ENCODE peak calls at places on chromosomes 2 and 18, in six cellular contexts. One of them, this sample, is unnamed. For H3K4me1 and H3K9me3, the result is how much of the 10 kb centered on the place peaks cover.

GRCh38 chr2:74111380-74111779 is 36.3 kb downstream of the BOLA3 start:
- DNase-seq in colonic mucosa: no peak
- DNase-seq in HCT116: no peak
- DNase-seq in neural progenitor cell: no peak
- DNase-seq in endodermal cell: no peak
- DNase-seq in PC-3: no peak
- DNase-seq in this sample: no peak

GRCh38 chr2:179825494-179825893 is 35.9 kb downstream of the ZNF385B start:
- DNase-seq in colonic mucosa: no peak
- DNase-seq in HCT116: no peak
- DNase-seq in neural progenitor cell: peak
- DNase-seq in endodermal cell: no peak
- DNase-seq in PC-3: no peak
- DNase-seq in this sample: no peak

GRCh38 chr2:45212953-45213635 is 203.8 kb upstream of the SIX2 start:
- DNase-seq in colonic mucosa: no peak
- DNase-seq in HCT116: no peak
- DNase-seq in neural progenitor cell: no peak
- DNase-seq in endodermal cell: no peak
- DNase-seq in PC-3: no peak
- DNase-seq in this sample: no peak

GRCh38 chr18:58528011-58528367 is 100.9 kb downstream of the ALPK2 start:
- DNase-seq in colonic mucosa: no peak
- DNase-seq in HCT116: no peak
- DNase-seq in neural progenitor cell: no peak
- DNase-seq in endodermal cell: no peak
- DNase-seq in PC-3: no peak
- DNase-seq in this sample: no peak

GRCh38 chr2:191635333-191636234 is 42.4 kb upstream of the NABP1 start:
- DNase-seq in colonic mucosa: no peak
- DNase-seq in HCT116: peak
- DNase-seq in neural progenitor cell: no peak
- DNase-seq in endodermal cell: no peak
- DNase-seq in PC-3: peak
- DNase-seq in this sample: peak

GRCh38 chr2:36459725-36460137 is 104.2 kb downstream of the CRIM1 start:
- DNase-seq in colonic mucosa: peak
- DNase-seq in HCT116: peak
- DNase-seq in neural progenitor cell: peak
- DNase-seq in endodermal cell: peak
- DNase-seq in PC-3: peak
- DNase-seq in this sample: peak

GRCh38 chr18:63378919-63379638 is 12.1 kb upstream of the KDSR start:
- DNase-seq in colonic mucosa: no peak
- DNase-seq in HCT116: no peak
- DNase-seq in neural progenitor cell: no peak
- DNase-seq in endodermal cell: no peak
- DNase-seq in PC-3: no peak
- DNase-seq in this sample: peak

GRCh38 chr2:72533767-72534166 is 292.1 kb downstream of the EXOC6B start:
- DNase-seq in colonic mucosa: no peak
- DNase-seq in HCT116: peak
- DNase-seq in neural progenitor cell: no peak
- DNase-seq in endodermal cell: no peak
- DNase-seq in PC-3: peak
- DNase-seq in this sample: peak

DNA sequence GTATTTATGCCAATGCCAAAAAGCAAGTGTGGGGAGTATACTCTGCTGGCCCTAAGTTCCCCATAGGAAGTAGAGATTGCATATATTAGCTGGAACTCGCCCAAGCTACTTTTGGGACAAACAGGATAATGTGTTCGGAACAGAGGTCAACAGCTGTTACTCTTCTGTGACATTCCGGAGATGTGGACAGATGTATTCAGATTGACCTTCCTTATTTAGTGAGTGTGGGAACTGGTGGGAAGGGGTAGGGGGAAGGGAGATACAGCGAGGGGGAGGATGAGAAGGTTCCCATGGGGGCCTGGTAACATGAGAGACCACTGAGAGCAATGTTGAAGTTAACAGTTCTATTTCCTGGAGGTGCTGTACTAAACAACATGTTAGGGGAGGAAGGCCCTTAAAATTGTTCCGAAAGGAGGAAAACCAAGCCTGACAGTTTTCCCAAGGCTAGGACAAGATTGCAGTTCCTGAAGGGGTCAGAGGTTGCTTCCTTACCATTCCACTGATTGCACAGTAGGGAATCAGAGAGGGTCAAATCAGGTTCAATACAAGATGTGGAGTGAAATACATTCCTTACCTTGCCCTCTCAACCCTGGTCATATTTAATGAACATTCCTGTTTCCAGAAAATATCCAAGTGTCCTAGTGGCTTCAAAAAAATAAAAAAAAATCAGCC is 14.3 kb upstream of the CD28 start:
- DNase-seq in colonic mucosa: no peak
- DNase-seq in HCT116: no peak
- DNase-seq in neural progenitor cell: no peak
- DNase-seq in endodermal cell: no peak
- DNase-seq in PC-3: no peak
- DNase-seq in this sample: no peak
- H3K4me1 ChIP-seq in colonic mucosa: under half
- H3K4me1 ChIP-seq in HCT116: under half
- H3K4me1 ChIP-seq in neural progenitor cell: under half
- H3K4me1 ChIP-seq in endodermal cell: under half
- H3K4me1 ChIP-seq in PC-3: under half
- H3K4me1 ChIP-seq in this sample: under half

GRCh38 chr2:170924969-170925368 is 4.1 kb upstream of the GORASP2 start:
- DNase-seq in colonic mucosa: no peak
- DNase-seq in HCT116: no peak
- DNase-seq in neural progenitor cell: no peak
- DNase-seq in endodermal cell: no peak
- DNase-seq in PC-3: no peak
- DNase-seq in this sample: no peak
- H3K9me3 ChIP-seq in colonic mucosa: under half
- H3K9me3 ChIP-seq in HCT116: under half
- H3K9me3 ChIP-seq in neural progenitor cell: under half
- H3K9me3 ChIP-seq in endodermal cell: under half
- H3K9me3 ChIP-seq in PC-3: under half
- H3K9me3 ChIP-seq in this sample: under half

DNA sequence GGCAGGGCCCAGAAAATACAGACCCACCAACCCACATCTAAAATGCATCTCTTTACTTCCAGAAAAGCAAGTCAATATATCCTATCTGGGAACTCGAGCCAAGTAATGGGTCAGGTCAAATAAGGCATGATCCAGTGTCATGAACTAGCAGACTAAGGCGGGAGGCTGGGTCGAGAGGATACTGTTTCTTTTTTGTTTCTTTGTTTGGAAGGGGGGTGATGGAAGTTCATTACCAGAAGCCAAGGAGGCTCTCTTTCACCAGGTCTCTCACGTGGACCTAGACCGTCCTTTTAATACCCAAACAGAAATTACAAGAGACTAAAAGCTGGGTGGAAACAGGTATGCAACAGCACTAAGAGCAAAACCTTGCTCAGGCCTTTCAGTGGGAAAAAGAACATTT is 108.3 kb downstream of the HDAC4 start:
- DNase-seq in colonic mucosa: no peak
- DNase-seq in HCT116: no peak
- DNase-seq in neural progenitor cell: no peak
- DNase-seq in endodermal cell: no peak
- DNase-seq in PC-3: no peak
- DNase-seq in this sample: no peak
- H3K9ac ChIP-seq in colonic mucosa: no peak
- H3K9ac ChIP-seq in HCT116: no peak
- H3K9ac ChIP-seq in neural progenitor cell: peak
- H3K9ac ChIP-seq in endodermal cell: peak
- H3K9ac ChIP-seq in PC-3: no peak
- H3K9ac ChIP-seq in this sample: no peak

GRCh38 chr2:181782630-181783029 is 102.3 kb upstream of the NEUROD1 start:
- DNase-seq in colonic mucosa: no peak
- DNase-seq in HCT116: no peak
- DNase-seq in neural progenitor cell: no peak
- DNase-seq in endodermal cell: no peak
- DNase-seq in PC-3: no peak
- DNase-seq in this sample: no peak

GRCh38 chr2:181787310-181788048 is 104.1 kb upstream of the ITPRID2 start:
- DNase-seq in colonic mucosa: no peak
- DNase-seq in HCT116: no peak
- DNase-seq in neural progenitor cell: no peak
- DNase-seq in endodermal cell: no peak
- DNase-seq in PC-3: no peak
- DNase-seq in this sample: no peak

GRCh38 chr2:181786371-181787228 is 104.9 kb upstream of the ITPRID2 start:
- DNase-seq in colonic mucosa: no peak
- DNase-seq in HCT116: no peak
- DNase-seq in neural progenitor cell: no peak
- DNase-seq in endodermal cell: no peak
- DNase-seq in PC-3: no peak
- DNase-seq in this sample: no peak

GRCh38 chr2:181784556-181784955 is 104.2 kb upstream of the NEUROD1 start:
- DNase-seq in colonic mucosa: no peak
- DNase-seq in HCT116: peak
- DNase-seq in neural progenitor cell: no peak
- DNase-seq in endodermal cell: no peak
- DNase-seq in PC-3: peak
- DNase-seq in this sample: peak

GRCh38 chr2:181785677-181786344 is 105.5 kb upstream of the NEUROD1 start:
- DNase-seq in colonic mucosa: no peak
- DNase-seq in HCT116: peak
- DNase-seq in neural progenitor cell: no peak
- DNase-seq in endodermal cell: no peak
- DNase-seq in PC-3: peak
- DNase-seq in this sample: peak
- H3K4me1 ChIP-seq in colonic mucosa: under half
- H3K4me1 ChIP-seq in HCT116: half or more
- H3K4me1 ChIP-seq in neural progenitor cell: under half
- H3K4me1 ChIP-seq in endodermal cell: under half
- H3K4me1 ChIP-seq in PC-3: half or more
- H3K4me1 ChIP-seq in this sample: under half

DNA sequence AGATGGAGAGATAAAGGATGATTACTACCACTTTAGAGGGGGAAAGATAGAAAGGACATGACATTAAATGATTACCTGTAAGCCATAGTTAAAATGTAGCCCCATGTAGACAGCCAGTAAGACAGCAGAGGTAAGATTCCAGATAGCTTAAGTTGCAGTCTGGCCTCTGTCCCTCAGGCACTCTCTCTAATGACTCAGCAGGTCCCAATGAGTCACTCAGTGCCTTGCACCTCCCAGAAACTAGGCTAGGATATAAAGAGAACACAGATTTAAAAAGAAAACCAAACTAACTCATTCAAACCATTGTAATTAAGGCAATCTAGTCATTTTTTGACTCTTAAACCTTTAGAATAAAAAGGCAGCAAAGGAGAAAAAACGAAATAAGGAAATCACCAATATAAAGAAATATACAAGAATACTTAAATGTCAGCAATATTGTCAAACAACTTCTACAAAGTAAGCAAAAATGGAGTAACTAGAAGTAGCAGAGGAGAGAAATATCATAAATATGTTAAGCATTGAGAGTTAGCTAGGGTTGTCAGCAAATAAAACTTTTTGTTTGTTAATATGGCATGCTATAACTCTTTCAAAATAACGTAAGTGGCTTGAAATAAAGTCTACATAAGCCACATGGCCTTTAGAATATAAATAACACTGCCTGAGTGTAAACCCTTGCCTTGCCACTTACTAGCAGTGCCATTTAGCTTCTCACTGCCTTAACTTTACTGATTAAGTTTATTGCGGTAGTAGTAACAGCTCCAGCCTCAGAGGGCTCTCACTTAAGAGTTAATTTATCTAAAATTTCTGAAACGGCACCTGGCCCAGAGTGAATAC is 48.5 kb downstream of the SOCS6 start:
- DNase-seq in colonic mucosa: peak
- DNase-seq in HCT116: peak
- DNase-seq in neural progenitor cell: peak
- DNase-seq in endodermal cell: peak
- DNase-seq in PC-3: peak
- DNase-seq in this sample: peak
- H3K9me3 ChIP-seq in colonic mucosa: under half
- H3K9me3 ChIP-seq in HCT116: under half
- H3K9me3 ChIP-seq in neural progenitor cell: under half
- H3K9me3 ChIP-seq in endodermal cell: half or more
- H3K9me3 ChIP-seq in PC-3: under half
- H3K9me3 ChIP-seq in this sample: under half

GRCh38 chr2:96913398-96914202 is 43.7 kb upstream of the SEMA4C start:
- DNase-seq in colonic mucosa: no peak
- DNase-seq in HCT116: no peak
- DNase-seq in neural progenitor cell: no peak
- DNase-seq in endodermal cell: no peak
- DNase-seq in PC-3: no peak
- DNase-seq in this sample: no peak
- H3K9ac ChIP-seq in colonic mucosa: peak
- H3K9ac ChIP-seq in HCT116: no peak
- H3K9ac ChIP-seq in neural progenitor cell: no peak
- H3K9ac ChIP-seq in endodermal cell: no peak
- H3K9ac ChIP-seq in PC-3: no peak
- H3K9ac ChIP-seq in this sample: no peak

DNA sequence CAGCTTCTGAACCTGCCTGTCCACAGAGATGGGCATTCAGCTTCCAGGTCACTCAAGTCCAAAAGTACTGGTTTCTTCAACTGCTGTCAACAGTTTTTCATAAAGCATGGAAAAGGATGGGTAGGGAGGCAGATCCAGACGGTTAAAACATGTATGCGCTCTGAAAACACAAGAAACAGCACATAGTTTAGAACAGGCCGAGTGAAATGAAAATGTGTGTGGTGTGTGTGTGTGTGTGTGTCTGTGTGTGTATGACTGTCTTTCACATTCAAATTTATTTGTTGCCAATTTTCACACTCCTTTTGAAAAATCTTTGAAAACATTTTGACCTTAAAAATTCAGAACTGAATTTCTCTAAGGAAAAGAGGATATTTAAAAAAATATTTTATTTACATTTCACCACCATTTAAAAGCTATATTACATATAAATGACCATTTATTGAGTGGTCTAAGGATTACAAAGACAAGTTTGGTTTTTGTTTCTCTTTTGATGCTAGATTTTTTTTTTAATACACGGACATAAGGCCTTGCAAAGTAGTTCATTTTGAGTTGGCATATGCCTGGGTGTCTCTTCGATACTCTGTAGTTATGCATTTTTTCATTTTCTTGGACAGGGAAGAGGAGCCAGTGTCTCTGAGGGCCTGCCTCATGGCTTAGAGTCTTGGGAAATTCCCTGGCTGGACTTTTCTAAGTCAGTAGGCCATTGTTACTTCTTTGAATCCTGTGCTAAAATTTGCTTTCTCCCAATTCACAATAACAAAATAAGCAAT is 30.0 kb upstream of the STK17B start:
- DNase-seq in colonic mucosa: no peak
- DNase-seq in HCT116: no peak
- DNase-seq in neural progenitor cell: no peak
- DNase-seq in endodermal cell: no peak
- DNase-seq in PC-3: no peak
- DNase-seq in this sample: peak
- H3K4me1 ChIP-seq in colonic mucosa: under half
- H3K4me1 ChIP-seq in HCT116: under half
- H3K4me1 ChIP-seq in neural progenitor cell: under half
- H3K4me1 ChIP-seq in endodermal cell: under half
- H3K4me1 ChIP-seq in PC-3: under half
- H3K4me1 ChIP-seq in this sample: under half

This sample was measured in adipocyte.